ENCODE peak calls at places on chromosomes 2 and 18, in nine cellular contexts. T is IMR-90; N is DND-41; W is lung; C is stomach; K is AG09309; G is neural progenitor cell; R is CD8-positive, alpha-beta T cell; U is astrocyte. L is an unnamed sample.

GRCh38 chr2:102708847-102709559 is 52.8 kb upstream of the TMEM182 start:
- DNase-seq in N (no peak), R (no peak), C (no peak), K (peak; percentile 10), T (peak; percentile 65), U (peak; percentile 32), W (no peak), G (no peak), L (peak; percentile 27)

GRCh38 chr18:3248062-3248669 is 565 bp downstream of the MYL12A start:
- DNase-seq in G (peak; percentile 64), N (peak; percentile 58), K (no peak), C (no peak), U (peak; percentile 33), T (peak; percentile 59), R (peak; percentile 33), W (no peak), L (no peak)

GRCh38 chr18:8329186-8329771 is 280.0 kb upstream of the RAB12 start:
- DNase-seq in T (peak; percentile 86), G (no peak), R (no peak), K (peak; percentile 35), W (no peak), N (no peak), C (no peak), U (peak; percentile 66), L (peak; percentile 17)

GRCh38 chr2:42361728-42362298 is 796 bp upstream of the COX7A2L start:
- DNase-seq in N (no peak), C (no peak), T (no peak), U (no peak), K (no peak), W (no peak), R (no peak), G (no peak), L (no peak)

GRCh38 chr2:17800219-17800618 is 16.0 kb upstream of the MSGN1 start:
- DNase-seq in N (no peak), G (no peak), R (no peak), U (peak; percentile 16), T (peak; percentile 18), W (no peak), K (no peak), C (no peak), L (peak; percentile 14)

GRCh38 chr2:156526950-156527636 is 90.9 kb downstream of the GPD2 start:
- DNase-seq in U (no peak), C (no peak), W (no peak), T (no peak), G (no peak), N (no peak), K (no peak), R (no peak), L (no peak)

GRCh38 chr2:180061085-180061484 is 54.0 kb upstream of the CWC22 start:
- DNase-seq in T (no peak), U (no peak), K (no peak), W (no peak), R (no peak), C (no peak), G (no peak), N (no peak), L (no peak)

GRCh38 chr2:156099382-156099781 is 233.1 kb downstream of the NR4A2 start:
- DNase-seq in N (no peak), C (no peak), W (no peak), K (no peak), T (no peak), R (no peak), G (no peak), U (no peak), L (no peak)

GRCh38 chr2:120343433-120344105 is 2.4 kb upstream of the INHBB start:
- DNase-seq in R (peak; percentile 24), G (peak; percentile 95), U (peak; percentile 35), K (peak; percentile 29), N (no peak), W (peak; percentile 83), C (peak; percentile 86), T (peak; percentile 68), L (peak; percentile 83)

GRCh38 chr2:162840598-162841246 is 2.2 kb upstream of the KCNH7 start:
- DNase-seq in N (peak; percentile 75), W (peak; percentile 45), G (peak; percentile 90), U (peak; percentile 72), C (peak; percentile 45), T (peak; percentile 38), K (no peak), R (no peak), L (peak; percentile 25)

GRCh38 chr2:30362468-30363081 is 84.5 kb upstream of the LCLAT1 start:
- DNase-seq in K (no peak), C (no peak), R (no peak), T (peak; percentile 70), U (peak; percentile 76), N (no peak), G (no peak), W (no peak), L (peak; percentile 88)

GRCh38 chr18:2387588-2387987 is 183.7 kb downstream of the METTL4 start:
- DNase-seq in N (no peak), C (no peak), T (no peak), G (no peak), K (no peak), W (no peak), U (no peak), R (no peak), L (no peak)

GRCh38 chr2:242052421-242052820 is 182.9 kb downstream of the RTP5 start:
- DNase-seq in K (no peak), T (no peak), N (no peak), W (no peak), G (no peak), U (no peak), C (peak; percentile 11), R (no peak), L (no peak)

GRCh38 chr2:48313036-48313877 is 216.7 kb upstream of the STON1 start:
- DNase-seq in K (no peak), T (no peak), U (no peak), R (no peak), G (no peak), N (no peak), C (no peak), W (no peak), L (no peak)

GRCh38 chr2:11495844-11496271 is 29.9 kb upstream of the E2F6 start:
- DNase-seq in W (no peak), G (peak; percentile 76), R (no peak), N (no peak), U (no peak), K (no peak), C (no peak), T (no peak), L (no peak)

GRCh38 chr2:225270861-225271260 is 128.6 kb upstream of the NYAP2 start:
- DNase-seq in G (no peak), K (no peak), U (peak; percentile 58), T (peak; percentile 53), W (no peak), C (no peak), N (no peak), R (no peak), L (peak; percentile 43)

GRCh38 chr2:65710356-65710755 is 278.0 kb upstream of the SPRED2 start:
- DNase-seq in G (no peak), U (no peak), W (no peak), K (no peak), T (no peak), C (no peak), N (no peak), R (no peak), L (no peak)

GRCh38 chr2:36965751-36966369 is 476 bp downstream of the STRN start:
- DNase-seq in T (no peak), G (peak; percentile 88), W (peak; percentile 44), R (peak; percentile 26), U (no peak), K (no peak), N (peak; percentile 56), C (peak; percentile 49), L (no peak)

GRCh38 chr2:85772019-85772745 is 18.4 kb downstream of the ATOH8 start:
- DNase-seq in C (peak; percentile 98), U (peak; percentile 99), N (no peak), W (peak; percentile 95), K (peak; percentile 99), T (peak; percentile 100), R (no peak), G (peak; percentile 75), L (peak; percentile 100)

GRCh38 chr2:215313219-215313656 is 1.4 kb downstream of the ATIC start:
- DNase-seq in T (no peak), K (no peak), N (no peak), R (no peak), U (no peak), G (no peak), C (no peak), W (no peak), L (no peak)
- H3K4me3 ChIP-seq in T (no peak overlapping the region), K (no peak overlapping the region), N (peak overlapping the region; percentile 66), R (peak overlapping the region; percentile 91), U (peak overlapping the region; percentile 96), G (peak overlapping the region; percentile 58), C (no peak overlapping the region), W (no peak overlapping the region), L (no peak overlapping the region)

GRCh38 chr2:218216674-218217365 is at the start of gene ARPC2:
- DNase-seq in G (peak; percentile 94), T (peak; percentile 97), K (peak; percentile 69), R (peak; percentile 95), W (peak; percentile 94), N (peak; percentile 95), C (peak; percentile 96), U (peak; percentile 90), L (peak; percentile 90)
- TF ChIP-seq CTCF in G (no peak), T (no peak), K (no peak), R (no peak), W (no peak), N (no peak), C (no peak), U (no peak), L (no peak)

DNA sequence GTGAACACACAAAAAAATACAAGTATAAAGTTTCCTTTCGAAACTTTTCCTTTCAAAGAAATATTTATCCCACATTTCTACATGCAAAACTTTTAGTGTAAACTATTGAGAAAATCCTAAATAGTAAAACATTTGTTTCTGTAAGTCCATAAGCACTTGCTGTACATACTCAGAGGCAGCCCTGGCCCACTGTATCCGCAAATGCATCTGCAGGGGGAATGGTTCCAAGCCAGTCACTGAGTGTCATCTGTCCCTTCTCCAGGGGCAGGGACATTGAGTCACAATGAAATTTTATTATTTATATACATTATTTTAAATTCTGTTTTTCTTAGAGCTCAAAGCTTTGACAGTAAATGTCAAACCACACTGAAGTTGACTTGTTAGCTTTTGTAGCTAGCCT is 367.1 kb downstream of the MTX2 start:
- DNase-seq in N (no peak), G (no peak), R (no peak), W (no peak), C (no peak), T (no peak), K (no peak), U (no peak), L (no peak)
- H3K4me3 ChIP-seq in N (no peak overlapping the region), G (no peak overlapping the region), R (no peak overlapping the region), W (no peak overlapping the region), C (no peak overlapping the region), T (no peak overlapping the region), K (no peak overlapping the region), U (no peak overlapping the region), L (peak overlapping the region; percentile 71)

DNA sequence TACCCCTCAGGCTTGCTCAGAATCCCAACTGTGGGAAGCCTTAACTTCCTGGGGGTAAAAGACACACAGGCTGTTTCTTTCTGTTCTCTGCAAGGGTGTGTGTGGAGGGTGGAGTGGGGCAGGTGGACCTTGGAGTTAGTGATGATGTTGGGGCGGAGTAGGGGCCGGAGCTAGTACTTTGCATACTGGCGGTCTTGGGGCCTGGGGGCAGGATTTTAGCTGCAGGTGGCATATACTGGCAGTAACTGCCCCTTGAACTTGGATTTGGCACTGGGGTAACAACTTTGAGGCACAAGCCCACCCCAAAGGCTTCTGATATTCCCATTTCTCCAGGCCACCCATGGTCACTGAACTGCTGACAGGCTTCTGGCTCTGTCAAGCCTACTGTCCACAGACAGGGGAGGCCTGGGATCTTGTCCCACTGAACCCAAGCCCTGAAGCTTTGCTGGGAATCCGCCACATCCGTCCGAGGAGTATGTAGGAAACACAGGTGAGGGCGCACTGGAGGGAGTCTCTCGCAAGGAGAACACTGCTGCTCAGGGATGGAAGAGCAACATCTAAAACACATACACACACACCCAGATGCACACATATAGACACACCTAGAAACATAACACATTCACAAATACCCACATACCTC is 258.9 kb downstream of the DYSF start:
- DNase-seq in W (no peak), N (no peak), T (no peak), C (no peak), U (no peak), R (no peak), K (no peak), G (no peak), L (no peak)
- TF ChIP-seq CTCF in W (no peak), N (no peak), T (no peak), C (no peak), U (no peak), R (no peak), K (no peak), G (no peak), L (no peak)